ENCODE peak calls at places on chromosomes 7 and 10, in nine cellular contexts. V is MG63, S is SJSA1, X is right lobe of liver, L is GM23338, P is sigmoid colon, E is heart right ventricle, W is astrocyte of the spinal cord, Y is adrenal gland. D is an unnamed sample.

GRCh38 chr10:61296161-61296560 is 157.0 kb downstream of the TMEM26 start:
- DNase-seq in E (no peak), X (no peak), W (no peak), S (no peak), V (no peak), Y (no peak), L (no peak), P (no peak), D (no peak)

GRCh38 chr7:9204571-9204970 is 771.2 kb downstream of the NXPH1 start:
- DNase-seq in P (no peak), W (no peak), S (no peak), V (no peak), Y (no peak), E (no peak), X (no peak), L (no peak), D (no peak)

GRCh38 chr10:436013-436697 is 253.3 kb downstream of the DIP2C start:
- DNase-seq in E (no peak), V (no peak), L (peak), X (no peak), Y (no peak), P (no peak), W (no peak), S (no peak), D (no peak)

GRCh38 chr7:44275829-44276570 is 49.4 kb downstream of the CAMK2B start:
- DNase-seq in L (peak), X (peak), E (peak), V (no peak), P (peak), W (no peak), Y (no peak), S (no peak), D (peak)

GRCh38 chr7:119545118-119545517 is 727.9 kb upstream of the KCND2 start:
- DNase-seq in W (peak), L (no peak), X (no peak), P (no peak), S (peak), E (no peak), V (no peak), Y (no peak), D (no peak)

GRCh38 chr7:125599387-125599786 is 669.8 kb upstream of the POT1 start:
- DNase-seq in P (no peak), L (no peak), V (no peak), E (no peak), Y (no peak), X (no peak), S (no peak), W (no peak), D (no peak)

GRCh38 chr10:125633517-125633999 is 49.4 kb downstream of the TEX36 start:
- DNase-seq in S (no peak), E (no peak), P (no peak), V (no peak), W (peak), X (no peak), L (no peak), Y (no peak), D (no peak)

GRCh38 chr7:135558337-135558767 is 635 bp downstream of the NUP205 start:
- DNase-seq in L (peak), W (peak), E (peak), X (peak), P (no peak), V (peak), S (peak), Y (peak), D (peak)

GRCh38 chr7:145624618-145625017 is 492.0 kb upstream of the CNTNAP2 start:
- DNase-seq in P (no peak), E (no peak), X (no peak), S (no peak), W (no peak), Y (no peak), V (no peak), L (no peak), D (no peak)

GRCh38 chr10:107409517-107409916 is 245.0 kb upstream of the SORCS1 start:
- DNase-seq in X (no peak), W (peak), V (peak), L (peak), S (peak), P (no peak), E (no peak), Y (no peak), D (no peak)

GRCh38 chr7:29879609-29880008 is 73.3 kb downstream of the WIPF3 start:
- DNase-seq in X (no peak), S (no peak), P (peak), V (peak), W (peak), Y (no peak), L (no peak), E (no peak), D (no peak)

GRCh38 chr7:122299935-122300606 is 4.5 kb downstream of the FEZF1 start:
- DNase-seq in P (peak), E (no peak), W (no peak), X (no peak), L (peak), S (no peak), Y (no peak), V (no peak), D (no peak)

GRCh38 chr10:43795093-43795492 is 146.4 kb upstream of the ZNF32 start:
- DNase-seq in Y (no peak), E (no peak), W (no peak), S (no peak), X (no peak), L (no peak), P (no peak), V (no peak), D (no peak)

DNA sequence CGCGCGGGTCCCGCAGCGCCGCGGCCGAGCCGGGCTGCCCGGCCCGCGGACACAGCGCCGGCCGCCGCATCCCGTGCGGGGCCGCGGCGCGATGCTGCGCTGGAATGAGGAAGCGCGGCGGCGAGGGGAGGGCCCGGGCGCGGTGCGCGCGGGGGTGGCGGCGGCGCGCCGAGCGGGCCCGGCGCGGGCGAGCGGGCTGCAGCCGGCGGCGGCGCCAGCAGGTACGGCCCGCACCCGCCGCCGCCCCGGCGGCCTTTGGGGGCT is 690 bp upstream of the IKZF1 start:
- DNase-seq in Y (no peak), X (peak), W (no peak), P (no peak), E (no peak), S (no peak), L (peak), V (no peak), D (no peak)
- H3K4me3 ChIP-seq in Y (no peak), X (peak), W (no peak), P (no peak), E (no peak), S (no peak), L (peak), V (no peak), D (no peak)

GRCh38 chr10:127942811-127943210 is 35.9 kb downstream of the PTPRE start:
- DNase-seq in W (peak), E (no peak), V (no peak), P (no peak), X (no peak), L (no peak), S (no peak), Y (peak), D (no peak)

GRCh38 chr10:127939786-127940330 is 33.0 kb downstream of the PTPRE start:
- DNase-seq in W (no peak), V (no peak), P (peak), S (no peak), E (no peak), Y (peak), L (no peak), X (no peak), D (no peak)

GRCh38 chr10:127937915-127938440 is 31.1 kb downstream of the PTPRE start:
- DNase-seq in V (no peak), X (no peak), W (no peak), Y (no peak), E (no peak), P (no peak), S (no peak), L (no peak), D (no peak)

GRCh38 chr10:127943336-127943910 is 36.5 kb downstream of the PTPRE start:
- DNase-seq in L (no peak), Y (no peak), W (no peak), E (no peak), P (no peak), V (no peak), S (no peak), X (no peak), D (no peak)

GRCh38 chr10:127940866-127941640 is 34.1 kb downstream of the PTPRE start:
- DNase-seq in V (no peak), P (peak), X (no peak), L (peak), W (no peak), S (no peak), Y (peak), E (no peak), D (no peak)
- H3K4me3 ChIP-seq in V (no peak), P (no peak), X (no peak), L (no peak), W (no peak), S (no peak), Y (no peak), E (no peak), D (no peak)

GRCh38 chr7:50092579-50093411 is at the start of gene ZPBP:
- DNase-seq in L (peak), P (no peak), V (no peak), X (peak), S (peak), Y (no peak), W (peak), E (peak), D (peak)
- H3K4me3 ChIP-seq in L (peak), P (peak), V (no peak), X (peak), S (no peak), Y (no peak), W (peak), E (peak), D (no peak)

DNA sequence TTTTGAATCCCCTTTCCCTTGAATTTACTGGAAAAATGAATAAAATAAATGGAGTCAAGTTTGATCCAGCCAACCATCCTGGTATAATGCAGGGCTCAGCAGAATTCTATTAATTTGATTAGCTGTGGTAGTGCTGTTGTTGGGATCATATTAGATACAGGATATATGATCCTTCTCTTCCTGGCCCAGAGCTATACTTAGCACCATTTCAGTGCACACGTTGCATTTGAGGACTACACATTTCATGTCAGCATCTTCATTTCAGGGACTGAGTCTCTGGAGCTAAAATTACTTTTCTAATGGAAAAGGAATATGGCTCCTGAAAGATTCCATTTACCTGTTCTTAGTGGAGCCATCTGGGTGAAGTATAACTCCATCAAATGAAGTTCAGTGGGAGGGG is 240.3 kb downstream of the BMPER start:
- DNase-seq in L (no peak), E (no peak), P (no peak), X (no peak), S (no peak), W (no peak), Y (no peak), V (no peak), D (no peak)
- H3K4me3 ChIP-seq in L (no peak), E (no peak), P (no peak), X (no peak), S (no peak), W (no peak), Y (no peak), V (no peak), D (no peak)

GRCh38 chr7:151252961-151253691 is 4.6 kb upstream of the SMARCD3 start:
- DNase-seq in X (no peak), V (no peak), Y (no peak), S (no peak), P (no peak), W (no peak), E (no peak), L (peak), D (no peak)
- H3K4me3 ChIP-seq in X (no peak), V (no peak), Y (no peak), S (no peak), P (no peak), W (peak), E (no peak), L (peak), D (no peak)

DNA sequence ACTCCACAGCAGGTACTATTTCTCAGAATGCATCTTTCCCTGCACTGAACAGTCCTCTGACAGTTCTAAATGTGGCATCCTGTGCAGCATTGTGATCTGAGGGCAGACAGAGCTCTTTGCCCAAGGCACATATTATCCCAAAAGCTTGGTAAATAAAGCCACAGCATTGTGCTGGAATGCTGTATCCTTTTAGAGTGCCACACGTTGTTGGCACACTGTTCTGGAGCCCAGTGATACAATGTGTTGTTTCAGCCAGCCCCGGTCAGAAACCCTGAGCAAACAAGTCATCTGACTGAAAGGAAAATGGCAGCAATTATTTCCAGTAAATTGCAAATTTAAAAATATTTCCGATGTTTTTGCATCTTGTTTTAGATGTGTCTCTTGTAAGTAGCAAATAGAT is 45.4 kb downstream of the NAMPT start:
- DNase-seq in E (no peak), L (no peak), S (no peak), V (peak), W (no peak), X (no peak), P (no peak), Y (no peak), D (no peak)
- H3K4me3 ChIP-seq in E (no peak), L (no peak), S (no peak), V (no peak), W (no peak), X (no peak), P (no peak), Y (no peak), D (no peak)

D was measured in mucosa of descending colon.